ENCODE peak calls at places on chromosomes 6 and 20, in five cellular contexts. A is effector CD4-positive, alpha-beta T cell; E is NCI-H146; F is ELR; X is H9. U is an unnamed sample.

GRCh38 chr6:69953491-69953890 is 87.1 kb downstream of the COL19A1 start:
- DNase-seq in F (no peak), A (no peak), X (no peak), E (no peak), U (no peak)

GRCh38 chr20:9359561-9360308 is 154.7 kb upstream of the LAMP5 start:
- DNase-seq in X (peak), E (peak), F (peak), A (no peak), U (peak)

GRCh38 chr6:140018588-140018987 is 644.1 kb upstream of the CITED2 start:
- DNase-seq in A (no peak), E (no peak), F (no peak), X (no peak), U (no peak)

GRCh38 chr6:136471372-136471771 is 78.8 kb downstream of the MAP7 start:
- DNase-seq in E (no peak), A (no peak), X (no peak), F (peak), U (no peak)

GRCh38 chr6:36515844-36516243 is 31.4 kb downstream of the STK38 start:
- DNase-seq in X (no peak), E (no peak), F (no peak), A (no peak), U (no peak)

GRCh38 chr6:23176471-23176870 is 607.1 kb downstream of the HDGFL1 start:
- DNase-seq in F (peak), E (no peak), X (no peak), A (no peak), U (no peak)

GRCh38 chr6:29633532-29633901 is 534 bp upstream of the GABBR1 start:
- DNase-seq in X (no peak), E (peak), F (no peak), A (no peak), U (no peak)

GRCh38 chr6:119552016-119552415 is 202.5 kb upstream of the MAN1A1 start:
- DNase-seq in A (no peak), E (no peak), F (no peak), X (no peak), U (no peak)

GRCh38 chr20:19761853-19762252 is 3.8 kb downstream of the RIN2 start:
- DNase-seq in E (no peak), F (no peak), X (no peak), A (no peak), U (no peak)

GRCh38 chr6:36649086-36649485 is 29.4 kb upstream of the CDKN1A start:
- DNase-seq in A (no peak), X (no peak), E (no peak), F (no peak), U (no peak)

GRCh38 chr6:98498359-98498758 is 336.0 kb upstream of the POU3F2 start:
- DNase-seq in F (no peak), E (no peak), A (no peak), X (no peak), U (no peak)

GRCh38 chr20:47749367-47749766 is 35.9 kb downstream of the SULF2 start:
- DNase-seq in F (no peak), A (no peak), X (no peak), E (no peak), U (no peak)

GRCh38 chr6:138231399-138231886 is 13.2 kb upstream of the PBOV1 start:
- DNase-seq in E (peak), A (no peak), F (peak), X (no peak), U (no peak)

GRCh38 chr6:134560019-134560418 is 242.1 kb upstream of the SGK1 start:
- DNase-seq in F (no peak), E (no peak), X (no peak), A (no peak), U (no peak)

GRCh38 chr20:44780226-44780625 is 30.1 kb downstream of the RIMS4 start:
- DNase-seq in A (no peak), X (peak), F (peak), E (no peak), U (no peak)

GRCh38 chr20:20837574-20838021 is 125.2 kb upstream of the RALGAPA2 start:
- DNase-seq in X (peak), E (peak), F (peak), A (no peak), U (peak)

GRCh38 chr6:119270545-119270944 is 79.0 kb downstream of the MAN1A1 start:
- DNase-seq in X (no peak), E (no peak), A (no peak), F (no peak), U (no peak)

GRCh38 chr20:58898629-58899028 is 46.1 kb downstream of the GNAS start:
- DNase-seq in A (no peak), X (no peak), F (no peak), E (no peak), U (no peak)

GRCh38 chr20:46145646-46146045 is 27.5 kb downstream of the CD40 start:
- DNase-seq in F (no peak), E (peak), X (no peak), A (no peak), U (peak)

GRCh38 chr6:69570126-69570525 is 226.7 kb downstream of the LMBRD1 start:
- DNase-seq in F (no peak), E (no peak), A (no peak), X (no peak), U (no peak)

U was measured in osteoblast.